ENCODE peak calls at places on chromosome 17, in eight cellular contexts. Y is adrenal gland, Z is esophagus muscularis mucosa, T is transverse colon, G is stomach, H is GM06990, A is cardiac fibroblast, U is choroid plexus epithelial cell. N is an unnamed sample.

GRCh38 chr17:54948380-54948779 is 20.1 kb downstream of the COX11 start:
- DNase-seq in Y (no peak), Z (no peak), T (no peak), G (no peak), H (no peak), A (peak), U (peak), N (peak)

GRCh38 chr17:66317629-66318028 is 15.2 kb downstream of the PRKCA start:
- DNase-seq in Y (no peak), Z (no peak), T (no peak), G (no peak), H (no peak), A (no peak), U (no peak), N (peak)

GRCh38 chr17:30541802-30542201 is 64.6 kb downstream of the GOSR1 start:
- DNase-seq in Y (no peak), Z (no peak), T (no peak), G (no peak), H (no peak), A (no peak), U (no peak), N (no peak)

GRCh38 chr17:58996968-58997367 is 109.7 kb downstream of the TRIM37 start:
- DNase-seq in Y (no peak), Z (no peak), T (no peak), G (no peak), H (no peak), A (no peak), U (no peak), N (no peak)

GRCh38 chr17:57599271-57600045 is 145.6 kb downstream of the CCDC182 start:
- DNase-seq in Y (no peak), Z (no peak), T (no peak), G (no peak), H (no peak), A (no peak), U (no peak), N (no peak)

GRCh38 chr17:17080181-17080631 is 37.9 kb downstream of the MPRIP start:
- DNase-seq in Y (peak), Z (no peak), T (no peak), G (no peak), H (no peak), A (no peak), U (no peak), N (no peak)

GRCh38 chr17:7589891-7590611 is at the start of gene SOX15:
- DNase-seq in Y (no peak), Z (no peak), T (no peak), G (no peak), H (no peak), A (no peak), U (no peak), N (peak)

GRCh38 chr17:79544142-79544914 is 66.5 kb downstream of the RBFOX3 start:
- DNase-seq in Y (no peak), Z (no peak), T (no peak), G (no peak), H (no peak), A (no peak), U (no peak), N (no peak)

GRCh38 chr17:67575325-67575724 is 142.4 kb upstream of the NOL11 start:
- DNase-seq in Y (no peak), Z (peak), T (peak), G (no peak), H (peak), A (no peak), U (no peak), N (no peak)

GRCh38 chr17:18246880-18247612 is 11.5 kb downstream of the FLII start:
- DNase-seq in Y (peak), Z (no peak), T (peak), G (peak), H (peak), A (peak), U (peak), N (no peak)

DNA sequence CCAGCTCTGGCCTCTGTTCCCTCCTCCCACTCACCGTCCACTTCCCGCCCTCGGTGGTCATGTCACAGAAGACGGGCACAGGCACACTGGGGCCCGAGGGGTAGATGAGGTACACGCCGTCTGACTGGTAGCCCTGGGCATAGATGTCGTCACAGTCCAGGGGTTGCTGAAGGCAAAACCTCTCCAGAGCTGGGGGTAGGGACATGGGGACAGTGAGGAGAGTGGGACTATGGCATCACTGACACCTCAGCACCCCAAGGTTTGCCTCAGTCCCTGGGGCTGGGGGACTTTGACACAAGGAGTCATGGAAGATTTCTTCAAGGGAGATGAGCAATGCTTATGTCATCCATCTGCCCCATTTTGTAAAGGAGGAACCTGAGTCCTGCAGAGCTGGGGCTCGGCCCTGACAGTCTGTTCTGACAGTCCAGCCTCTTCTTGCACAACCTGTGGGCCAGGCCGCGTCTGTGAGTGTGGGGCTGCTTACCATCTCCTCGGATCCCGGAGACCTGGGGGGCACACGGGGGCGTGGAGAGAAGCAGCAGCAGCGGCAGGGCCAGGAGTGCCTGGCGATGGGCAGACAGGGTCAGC is 620 bp downstream of the MFAP4 start:
- DNase-seq in Y (peak), Z (no peak), T (peak), G (peak), H (no peak), A (peak), U (peak), N (peak)
- H3K4me3 ChIP-seq in Y (no peak), Z (peak), T (no peak), G (peak), H (no peak), A (peak), U (peak), N (peak)

GRCh38 chr17:784143-784542 is 2.0 kb downstream of the MRM3 start:
- DNase-seq in Y (no peak), Z (no peak), T (no peak), G (no peak), H (no peak), A (no peak), U (no peak), N (no peak)
- TF ChIP-seq CTCF in Y (no peak), Z (no peak), T (no peak), G (no peak), H (no peak), A (no peak), U (no peak), N (no peak)

DNA sequence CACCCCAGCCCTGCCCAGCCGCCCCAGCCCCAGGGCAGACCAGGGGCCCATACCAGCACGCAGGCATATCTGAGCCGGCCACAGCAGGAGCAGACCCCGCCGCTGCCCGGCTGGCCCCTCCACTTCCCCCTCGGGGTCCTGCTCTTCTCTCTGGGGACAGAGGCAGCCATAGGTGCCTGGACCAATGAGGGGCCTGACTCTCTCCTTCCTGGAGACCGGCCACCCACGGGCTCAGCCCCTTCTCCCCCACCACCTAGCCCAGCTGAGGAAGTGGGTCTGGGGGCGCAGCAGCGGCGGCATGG is 3.8 kb downstream of the TMC6 start:
- DNase-seq in Y (no peak), Z (no peak), T (no peak), G (no peak), H (no peak), A (no peak), U (no peak), N (no peak)
- H3K4me3 ChIP-seq in Y (no peak), Z (no peak), T (no peak), G (peak), H (peak), A (no peak), U (no peak), N (no peak)

GRCh38 chr17:81911277-81911961 is at the start of gene PCYT2:
- DNase-seq in Y (peak), Z (peak), T (peak), G (peak), H (peak), A (peak), U (peak), N (peak)

GRCh38 chr17:81912441-81913309 is 1.5 kb upstream of the PCYT2 start:
- DNase-seq in Y (no peak), Z (no peak), T (no peak), G (peak), H (no peak), A (no peak), U (no peak), N (no peak)

GRCh38 chr17:81910840-81911276 is 341 bp downstream of the PCYT2 start:
- DNase-seq in Y (no peak), Z (no peak), T (peak), G (peak), H (no peak), A (no peak), U (no peak), N (no peak)

GRCh38 chr17:81913394-81914102 is 2.3 kb upstream of the PCYT2 start:
- DNase-seq in Y (no peak), Z (no peak), T (no peak), G (no peak), H (no peak), A (no peak), U (no peak), N (no peak)

GRCh38 chr17:81911969-81912368 is 770 bp upstream of the PCYT2 start:
- DNase-seq in Y (no peak), Z (no peak), T (no peak), G (no peak), H (no peak), A (no peak), U (no peak), N (no peak)
- TF ChIP-seq CTCF in Y (no peak), Z (no peak), T (no peak), G (no peak), H (no peak), A (no peak), U (no peak), N (no peak)

GRCh38 chr17:12342609-12343248 is 322.1 kb downstream of the MAP2K4 start:
- DNase-seq in Y (no peak), Z (no peak), T (peak), G (peak), H (no peak), A (no peak), U (peak), N (no peak)

GRCh38 chr17:12342161-12342560 is 321.5 kb downstream of the MAP2K4 start:
- DNase-seq in Y (no peak), Z (no peak), T (no peak), G (no peak), H (no peak), A (no peak), U (no peak), N (no peak)
- H3K4me3 ChIP-seq in Y (no peak), Z (no peak), T (no peak), G (no peak), H (no peak), A (no peak), U (no peak), N (no peak)

DNA sequence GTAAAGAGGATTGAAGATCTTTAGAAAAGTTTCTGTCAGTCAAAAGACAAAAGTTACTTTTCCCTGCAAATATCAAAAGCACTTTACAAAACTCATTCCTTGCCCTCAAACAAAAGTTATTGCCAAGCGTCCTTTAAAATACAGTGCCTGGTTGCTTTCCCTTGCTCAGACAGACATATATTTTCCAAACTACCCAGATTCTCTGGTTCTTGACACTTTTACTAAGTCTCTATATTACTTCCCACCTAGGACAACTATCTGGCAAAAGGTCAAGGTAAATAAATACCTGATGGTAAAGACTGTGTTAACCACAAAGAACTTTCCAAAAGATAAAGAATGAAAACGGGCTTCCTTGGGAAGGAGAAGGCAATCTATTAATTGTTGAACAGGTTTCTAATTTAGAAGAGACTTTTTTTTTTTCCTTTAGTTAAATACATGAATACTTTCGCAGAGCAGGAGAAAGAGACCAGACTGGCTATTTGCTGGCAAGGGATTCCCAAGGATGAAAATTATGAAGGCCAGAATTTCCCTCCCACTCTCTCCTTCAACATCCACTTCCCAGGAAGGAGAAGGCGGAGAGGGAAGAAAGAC is 1.8 kb downstream of the HS3ST3A1 start:
- DNase-seq in Y (no peak), Z (no peak), T (no peak), G (no peak), H (no peak), A (no peak), U (no peak), N (peak)
- TF ChIP-seq CTCF in Y (no peak), Z (no peak), T (no peak), G (no peak), H (no peak), A (no peak), U (no peak), N (no peak)

DNA sequence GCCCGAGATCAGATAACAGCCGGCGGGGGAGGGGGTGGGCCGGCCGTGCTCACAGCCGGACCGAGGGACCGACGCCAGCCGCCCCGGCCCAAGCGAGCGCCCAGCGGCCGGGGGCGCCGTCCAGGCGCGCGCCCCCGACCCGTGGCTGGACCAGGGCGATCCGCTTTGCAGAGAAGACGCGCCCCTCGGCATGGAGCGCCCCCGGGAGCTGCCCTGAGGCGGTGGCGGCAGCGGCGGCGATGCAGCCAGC is 353 bp downstream of the KCNJ12 start:
- DNase-seq in Y (no peak), Z (no peak), T (no peak), G (no peak), H (no peak), A (no peak), U (no peak), N (no peak)
- H3K4me3 ChIP-seq in Y (peak), Z (peak), T (peak), G (peak), H (no peak), A (peak), U (peak), N (no peak)

GRCh38 chr17:76280650-76281049 is 15.5 kb downstream of the UBALD2 start:
- DNase-seq in Y (no peak), Z (no peak), T (no peak), G (no peak), H (no peak), A (no peak), U (no peak), N (no peak)

GRCh38 chr17:76278268-76278908 is 13.2 kb downstream of the UBALD2 start:
- DNase-seq in Y (no peak), Z (no peak), T (no peak), G (no peak), H (no peak), A (no peak), U (no peak), N (no peak)

GRCh38 chr17:76279742-76280287 is 14.7 kb downstream of the UBALD2 start:
- DNase-seq in Y (no peak), Z (no peak), T (no peak), G (no peak), H (no peak), A (no peak), U (no peak), N (no peak)

GRCh38 chr17:76278952-76279741 is 14.0 kb downstream of the UBALD2 start:
- DNase-seq in Y (peak), Z (peak), T (peak), G (peak), H (peak), A (peak), U (peak), N (peak)

GRCh38 chr17:76281573-76282371 is 16.6 kb downstream of the UBALD2 start:
- DNase-seq in Y (no peak), Z (no peak), T (no peak), G (no peak), H (no peak), A (no peak), U (no peak), N (no peak)
- TF ChIP-seq CTCF in Y (no peak), Z (no peak), T (no peak), G (no peak), H (no peak), A (no peak), U (no peak), N (no peak)

DNA sequence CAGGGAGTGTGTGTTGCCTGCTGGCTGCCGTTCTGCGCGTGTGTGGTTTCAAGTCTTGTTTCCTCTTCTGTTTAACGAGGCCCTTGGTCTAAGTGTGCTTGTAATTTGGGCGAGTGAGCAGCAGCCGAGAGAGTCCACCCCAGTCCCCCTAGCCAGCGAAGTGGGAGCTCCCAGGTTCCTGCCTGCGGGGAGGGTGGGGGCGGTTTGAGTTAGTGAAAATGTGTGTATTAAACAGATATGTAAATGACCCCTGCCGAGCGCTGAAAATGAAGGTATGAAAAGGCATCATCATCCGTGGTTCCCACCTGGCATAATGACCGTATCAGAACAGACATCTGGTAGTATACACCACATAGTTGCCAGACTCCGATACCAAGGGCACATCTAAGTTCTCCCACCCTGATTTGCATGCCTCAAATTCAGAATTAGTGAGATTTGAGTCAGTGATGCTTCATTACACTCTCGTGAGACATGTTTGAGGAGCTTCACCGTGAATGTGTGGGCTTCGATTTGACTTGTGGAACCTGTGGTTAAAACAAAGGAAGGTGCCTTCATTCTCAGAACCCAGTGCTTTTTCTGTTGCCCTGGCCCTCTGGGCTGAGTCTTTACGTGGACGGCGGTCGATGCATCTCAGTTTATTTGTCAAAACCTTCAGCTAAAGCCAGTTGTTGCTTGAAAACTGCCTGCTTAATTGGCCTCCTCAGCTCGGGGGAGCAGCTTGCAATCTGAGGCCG is 114.4 kb upstream of the CHMP6 start:
- DNase-seq in Y (peak), Z (no peak), T (peak), G (no peak), H (peak), A (no peak), U (no peak), N (no peak)
- H3K4me3 ChIP-seq in Y (no peak), Z (no peak), T (no peak), G (no peak), H (no peak), A (no peak), U (no peak), N (no peak)